ENCODE peak calls at places on chromosomes 16 and 17, in four cellular contexts. One of them, this sample, is unnamed.

GRCh38 chr16:14321542-14321941 is 250.4 kb downstream of the MRTFB start:
- DNase-seq in A549: peak; percentile 52
- DNase-seq in GM12878: no peak
- DNase-seq in K562: peak; percentile 45
- DNase-seq in this sample: no peak

GRCh38 chr16:67884684-67885083 is at the start of gene NRN1L:
- DNase-seq in GM12878: no peak
- DNase-seq in K562: peak; percentile 95
- DNase-seq in A549: no peak
- DNase-seq in this sample: peak; percentile 89

GRCh38 chr16:31360296-31360695 is 5.3 kb downstream of the ITGAX start:
- DNase-seq in GM12878: no peak
- DNase-seq in A549: no peak
- DNase-seq in K562: no peak
- DNase-seq in this sample: no peak

GRCh38 chr17:42248351-42249179 is 27.6 kb downstream of the STAT5B start:
- DNase-seq in GM12878: peak; percentile 68
- DNase-seq in A549: no peak
- DNase-seq in K562: no peak
- DNase-seq in this sample: peak; percentile 93

GRCh38 chr16:5428932-5429331 is 331.3 kb upstream of the EEF2KMT start:
- DNase-seq in A549: no peak
- DNase-seq in K562: no peak
- DNase-seq in GM12878: no peak
- DNase-seq in this sample: no peak

GRCh38 chr17:75869282-75870141 is 8.9 kb downstream of the TRIM47 start:
- DNase-seq in K562: peak; percentile 24
- DNase-seq in GM12878: no peak
- DNase-seq in A549: peak; percentile 56
- DNase-seq in this sample: peak; percentile 84

GRCh38 chr17:50806141-50806643 is 29.2 kb upstream of the WFIKKN2 start:
- DNase-seq in GM12878: no peak
- DNase-seq in A549: no peak
- DNase-seq in K562: no peak
- DNase-seq in this sample: peak; percentile 20

GRCh38 chr16:57132470-57132869 is 40.1 kb downstream of the CPNE2 start:
- DNase-seq in A549: no peak
- DNase-seq in K562: no peak
- DNase-seq in GM12878: no peak
- DNase-seq in this sample: no peak

GRCh38 chr17:73435412-73435811 is 123.6 kb upstream of the CDC42EP4 start:
- DNase-seq in GM12878: no peak
- DNase-seq in A549: no peak
- DNase-seq in K562: no peak
- DNase-seq in this sample: no peak

GRCh38 chr17:77735341-77736206 is 222.9 kb upstream of the TNRC6C start:
- DNase-seq in K562: peak; percentile 46
- DNase-seq in GM12878: no peak
- DNase-seq in A549: no peak
- DNase-seq in this sample: no peak

GRCh38 chr17:231966-232807 is 50.7 kb upstream of the DOC2B start:
- DNase-seq in A549: no peak
- DNase-seq in GM12878: no peak
- DNase-seq in K562: no peak
- DNase-seq in this sample: no peak

GRCh38 chr17:17445925-17446665 is 30.7 kb upstream of the MED9 start:
- DNase-seq in K562: no peak
- DNase-seq in GM12878: no peak
- DNase-seq in A549: peak; percentile 98
- DNase-seq in this sample: peak; percentile 96

GRCh38 chr17:61903251-61903650 is 24.5 kb downstream of the INTS2 start:
- DNase-seq in A549: no peak
- DNase-seq in K562: no peak
- DNase-seq in GM12878: no peak
- DNase-seq in this sample: no peak

GRCh38 chr16:13793788-13794461 is 126.0 kb upstream of the ERCC4 start:
- DNase-seq in A549: no peak
- DNase-seq in GM12878: no peak
- DNase-seq in K562: no peak
- DNase-seq in this sample: no peak

GRCh38 chr16:27789595-27790241 is 239.8 kb downstream of the KATNIP start:
- DNase-seq in K562: no peak
- DNase-seq in A549: no peak
- DNase-seq in GM12878: no peak
- DNase-seq in this sample: no peak

GRCh38 chr17:82950525-82951102 is 110.8 kb upstream of the ZNF750 start:
- DNase-seq in K562: no peak
- DNase-seq in GM12878: no peak
- DNase-seq in A549: no peak
- DNase-seq in this sample: no peak

GRCh38 chr17:7852919-7853692 is 1.8 kb upstream of the TMEM88 start:
- DNase-seq in GM12878: no peak
- DNase-seq in A549: no peak
- DNase-seq in K562: no peak
- DNase-seq in this sample: no peak

GRCh38 chr16:4663756-4664465 is 29.5 kb upstream of the NUDT16L1 start:
- DNase-seq in K562: no peak
- DNase-seq in A549: no peak
- DNase-seq in GM12878: no peak
- DNase-seq in this sample: no peak

GRCh38 chr17:38674013-38674748 is 576 bp downstream of the EPOP start:
- DNase-seq in K562: peak; percentile 63
- DNase-seq in GM12878: no peak
- DNase-seq in A549: peak; percentile 35
- DNase-seq in this sample: no peak

GRCh38 chr17:41812176-41813038 is at the start of gene FKBP10:
- DNase-seq in K562: no peak
- DNase-seq in A549: peak; percentile 94
- DNase-seq in GM12878: no peak
- DNase-seq in this sample: peak; percentile 92

DNA sequence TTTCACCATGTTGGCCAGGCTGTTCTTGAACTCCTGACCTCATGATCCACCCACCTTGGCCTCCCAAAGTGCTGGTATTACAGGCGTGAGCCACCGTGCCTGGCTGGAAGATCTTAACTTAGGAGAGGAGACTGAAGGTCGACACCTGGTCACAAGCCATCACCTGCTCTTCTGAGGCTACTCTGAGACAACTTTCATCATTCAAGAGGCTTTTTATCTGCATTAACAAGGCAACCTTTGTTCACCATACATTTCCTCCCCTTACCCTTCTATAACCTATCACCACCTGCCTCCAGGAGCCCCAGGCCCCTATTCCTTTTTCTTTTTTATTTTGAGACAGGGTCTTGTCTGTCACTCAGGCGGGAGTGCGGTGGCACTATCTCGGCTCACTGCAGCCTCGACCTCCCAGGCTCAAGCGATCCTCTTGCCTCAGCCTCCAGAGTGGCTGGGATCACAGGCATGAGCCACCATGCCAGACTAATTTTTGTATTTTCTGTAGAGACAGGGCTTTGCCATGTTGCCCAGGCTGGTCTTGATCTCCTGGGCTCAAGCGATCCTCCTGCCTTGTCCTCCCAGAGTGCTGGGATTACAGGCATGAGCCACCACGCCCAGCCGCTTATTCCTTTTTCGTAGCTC is 6.2 kb downstream of the LITAF start:
- DNase-seq in A549: no peak
- DNase-seq in GM12878: no peak
- DNase-seq in K562: no peak
- DNase-seq in this sample: no peak
- TF ChIP-seq CEBPB in A549: no peak
- TF ChIP-seq CEBPB in GM12878: no peak
- TF ChIP-seq CEBPB in K562: no peak
- TF ChIP-seq CEBPB in this sample: no peak

GRCh38 chr16:80990978-80991377 is 15.7 kb downstream of the CMC2 start:
- DNase-seq in GM12878: no peak
- DNase-seq in K562: no peak
- DNase-seq in A549: no peak
- DNase-seq in this sample: no peak

GRCh38 chr16:80989801-80990200 is 16.9 kb downstream of the CMC2 start:
- DNase-seq in A549: no peak
- DNase-seq in GM12878: no peak
- DNase-seq in K562: no peak
- DNase-seq in this sample: peak; percentile 41

GRCh38 chr16:80990577-80990976 is 16.1 kb downstream of the CMC2 start:
- DNase-seq in GM12878: no peak
- DNase-seq in K562: no peak
- DNase-seq in A549: no peak
- DNase-seq in this sample: no peak

GRCh38 chr16:80986557-80986956 is 20.1 kb downstream of the CMC2 start:
- DNase-seq in GM12878: no peak
- DNase-seq in A549: no peak
- DNase-seq in K562: peak; percentile 25
- DNase-seq in this sample: no peak

DNA sequence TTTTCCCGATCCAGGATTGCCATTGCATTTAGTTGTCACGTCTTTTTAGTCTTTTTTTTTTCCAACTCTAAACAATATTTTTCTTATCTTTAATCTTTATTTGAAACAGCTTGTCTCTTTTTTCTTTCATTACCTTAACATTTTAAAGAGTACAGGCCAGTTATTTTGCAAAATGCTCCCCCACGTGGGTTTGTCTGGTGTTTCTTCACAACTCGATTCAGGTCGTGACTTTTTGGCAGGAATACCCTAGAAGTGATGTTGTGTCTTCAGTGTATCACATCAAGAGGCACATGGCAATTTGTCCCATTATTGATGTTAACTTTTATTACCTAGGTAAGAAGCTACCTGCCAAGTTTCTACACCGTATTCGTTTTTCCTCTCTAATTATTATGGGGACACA is 17.9 kb downstream of the CMC2 start:
- DNase-seq in A549: no peak
- DNase-seq in K562: no peak
- DNase-seq in GM12878: no peak
- DNase-seq in this sample: no peak
- TF ChIP-seq RCOR1 in A549: no peak
- TF ChIP-seq RCOR1 in K562: no peak
- TF ChIP-seq RCOR1 in GM12878: no peak
- TF ChIP-seq RCOR1 in this sample: no peak

GRCh38 chr17:79251824-79252223 is 177.2 kb downstream of the ENGASE start:
- DNase-seq in K562: no peak
- DNase-seq in GM12878: no peak
- DNase-seq in A549: no peak
- DNase-seq in this sample: no peak
- TF ChIP-seq CEBPB in K562: no peak
- TF ChIP-seq CEBPB in GM12878: no peak
- TF ChIP-seq CEBPB in A549: no peak
- TF ChIP-seq CEBPB in this sample: no peak

GRCh38 chr17:79839363-79840203 is at the start of gene CBX4:
- DNase-seq in A549: peak; percentile 87
- DNase-seq in K562: peak; percentile 92
- DNase-seq in GM12878: no peak
- DNase-seq in this sample: peak; percentile 90
- TF ChIP-seq RCOR1 in A549: peak; percentile 58
- TF ChIP-seq RCOR1 in K562: no peak
- TF ChIP-seq RCOR1 in GM12878: no peak
- TF ChIP-seq RCOR1 in this sample: no peak

GRCh38 chr16:47234-47633 is 6.2 kb downstream of the POLR3K start:
- DNase-seq in A549: no peak
- DNase-seq in GM12878: no peak
- DNase-seq in K562: no peak
- DNase-seq in this sample: no peak
- TF ChIP-seq CEBPB in A549: no peak
- TF ChIP-seq CEBPB in GM12878: no peak
- TF ChIP-seq CEBPB in K562: no peak
- TF ChIP-seq CEBPB in this sample: no peak

DNA sequence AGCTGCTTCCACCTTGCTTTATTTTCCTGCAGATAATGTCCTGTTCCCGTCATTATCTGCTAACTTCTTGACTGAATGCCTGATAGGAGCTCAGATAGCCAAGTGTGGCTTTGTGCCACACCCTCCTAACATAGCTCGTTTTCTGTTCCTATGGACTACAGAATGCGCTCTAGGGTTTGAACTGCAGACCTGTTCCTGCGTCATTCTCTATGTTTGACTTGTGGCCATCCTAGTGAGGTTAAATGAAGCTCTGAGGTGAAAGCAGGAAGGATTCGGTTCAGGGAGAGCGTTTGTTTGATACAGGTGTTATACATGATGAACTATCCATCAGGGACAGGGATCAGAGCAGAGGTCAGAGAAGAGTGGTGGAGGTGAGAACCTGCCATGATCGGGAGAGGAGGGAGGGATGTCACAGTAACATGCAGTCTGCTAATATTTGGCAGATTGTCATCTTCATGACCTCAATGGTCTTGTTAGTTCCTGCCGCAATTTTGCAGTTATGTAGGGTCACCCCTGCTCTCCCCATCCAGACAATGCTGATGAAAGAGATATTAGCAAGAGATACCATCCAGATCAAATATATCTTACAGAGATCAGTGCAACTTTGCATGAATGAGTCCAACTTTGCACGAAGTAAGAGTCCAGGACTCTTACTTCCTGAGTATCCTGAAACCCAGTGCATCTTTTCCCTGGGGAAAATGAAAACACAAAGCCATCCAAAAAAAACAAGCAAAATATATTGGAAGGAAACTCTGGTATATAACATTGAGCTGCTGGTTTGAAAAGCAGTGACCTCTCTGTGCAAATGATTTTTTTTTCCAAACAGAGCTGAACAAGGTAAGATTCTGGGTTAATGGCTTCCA is 32.8 kb downstream of the MPHOSPH6 start:
- DNase-seq in K562: no peak
- DNase-seq in A549: no peak
- DNase-seq in GM12878: no peak
- DNase-seq in this sample: no peak
- TF ChIP-seq RCOR1 in K562: no peak
- TF ChIP-seq RCOR1 in A549: no peak
- TF ChIP-seq RCOR1 in GM12878: no peak
- TF ChIP-seq RCOR1 in this sample: no peak

GRCh38 chr16:88768041-88768876 is 16.8 kb downstream of the PIEZO1 start:
- DNase-seq in GM12878: no peak
- DNase-seq in A549: no peak
- DNase-seq in K562: peak; percentile 65
- DNase-seq in this sample: peak; percentile 57
- TF ChIP-seq CEBPB in GM12878: no peak
- TF ChIP-seq CEBPB in A549: no peak
- TF ChIP-seq CEBPB in K562: no peak
- TF ChIP-seq CEBPB in this sample: peak; percentile 12

This sample was measured in IMR-90.